ENCODE peak calls at places on chromosomes 4 and X, in eight cellular contexts. One of them, this sample, is unnamed.

GRCh38 chrX:113260474-113260873 is 419.8 kb upstream of the AMOT start:
- DNase-seq in stimulated activated CD8-positive, alpha-beta memory T cell treated with anti-CD3 and anti-CD28 coated beads, Interleukin-4, amount 100 ng/mL, for 4 hours: no peak
- DNase-seq in GM10248: no peak
- DNase-seq in effector memory CD4-positive, alpha-beta T cell: no peak
- DNase-seq in activated naive CD4-positive, alpha-beta T cell: no peak
- DNase-seq in RWPE1: no peak
- DNase-seq in neuronal stem cell: no peak
- DNase-seq in AG09319: no peak
- DNase-seq in this sample: peak; percentile 1

GRCh38 chr4:19437008-19437407 is 814.7 kb upstream of the SLIT2 start:
- DNase-seq in effector memory CD4-positive, alpha-beta T cell: no peak
- DNase-seq in AG09319: no peak
- DNase-seq in RWPE1: no peak
- DNase-seq in activated naive CD4-positive, alpha-beta T cell: no peak
- DNase-seq in GM10248: no peak
- DNase-seq in neuronal stem cell: no peak
- DNase-seq in stimulated activated CD8-positive, alpha-beta memory T cell treated with anti-CD3 and anti-CD28 coated beads, Interleukin-4, amount 100 ng/mL, for 4 hours: no peak
- DNase-seq in this sample: no peak

GRCh38 chrX:149540621-149541520 is at the start of gene EOLA1:
- DNase-seq in RWPE1: no peak
- DNase-seq in AG09319: peak; percentile 92
- DNase-seq in effector memory CD4-positive, alpha-beta T cell: peak; percentile 82
- DNase-seq in neuronal stem cell: no peak
- DNase-seq in activated naive CD4-positive, alpha-beta T cell: peak; percentile 63
- DNase-seq in stimulated activated CD8-positive, alpha-beta memory T cell treated with anti-CD3 and anti-CD28 coated beads, Interleukin-4, amount 100 ng/mL, for 4 hours: peak; percentile 84
- DNase-seq in GM10248: peak; percentile 71
- DNase-seq in this sample: peak; percentile 74

GRCh38 chrX:69073241-69073640 is 92.0 kb downstream of the PJA1 start:
- DNase-seq in effector memory CD4-positive, alpha-beta T cell: no peak
- DNase-seq in stimulated activated CD8-positive, alpha-beta memory T cell treated with anti-CD3 and anti-CD28 coated beads, Interleukin-4, amount 100 ng/mL, for 4 hours: no peak
- DNase-seq in AG09319: no peak
- DNase-seq in GM10248: no peak
- DNase-seq in activated naive CD4-positive, alpha-beta T cell: no peak
- DNase-seq in RWPE1: no peak
- DNase-seq in neuronal stem cell: no peak
- DNase-seq in this sample: no peak

GRCh38 chr4:6953751-6954380 is 44.2 kb downstream of the TBC1D14 start:
- DNase-seq in AG09319: peak; percentile 23
- DNase-seq in GM10248: no peak
- DNase-seq in effector memory CD4-positive, alpha-beta T cell: no peak
- DNase-seq in stimulated activated CD8-positive, alpha-beta memory T cell treated with anti-CD3 and anti-CD28 coated beads, Interleukin-4, amount 100 ng/mL, for 4 hours: no peak
- DNase-seq in RWPE1: no peak
- DNase-seq in neuronal stem cell: no peak
- DNase-seq in activated naive CD4-positive, alpha-beta T cell: no peak
- DNase-seq in this sample: no peak

GRCh38 chrX:23844502-23845138 is 61.6 kb downstream of the SAT1 start:
- DNase-seq in neuronal stem cell: no peak
- DNase-seq in AG09319: no peak
- DNase-seq in GM10248: no peak
- DNase-seq in effector memory CD4-positive, alpha-beta T cell: no peak
- DNase-seq in stimulated activated CD8-positive, alpha-beta memory T cell treated with anti-CD3 and anti-CD28 coated beads, Interleukin-4, amount 100 ng/mL, for 4 hours: no peak
- DNase-seq in activated naive CD4-positive, alpha-beta T cell: no peak
- DNase-seq in RWPE1: no peak
- DNase-seq in this sample: no peak

GRCh38 chr4:73917081-73917501 is 47.9 kb downstream of the CXCL1 start:
- DNase-seq in AG09319: peak; percentile 88
- DNase-seq in RWPE1: peak; percentile 66
- DNase-seq in effector memory CD4-positive, alpha-beta T cell: no peak
- DNase-seq in activated naive CD4-positive, alpha-beta T cell: no peak
- DNase-seq in GM10248: no peak
- DNase-seq in neuronal stem cell: no peak
- DNase-seq in stimulated activated CD8-positive, alpha-beta memory T cell treated with anti-CD3 and anti-CD28 coated beads, Interleukin-4, amount 100 ng/mL, for 4 hours: no peak
- DNase-seq in this sample: peak; percentile 65

GRCh38 chr4:15197005-15197404 is 194.7 kb downstream of the CPEB2 start:
- DNase-seq in effector memory CD4-positive, alpha-beta T cell: no peak
- DNase-seq in stimulated activated CD8-positive, alpha-beta memory T cell treated with anti-CD3 and anti-CD28 coated beads, Interleukin-4, amount 100 ng/mL, for 4 hours: no peak
- DNase-seq in GM10248: no peak
- DNase-seq in neuronal stem cell: peak; percentile 3
- DNase-seq in AG09319: no peak
- DNase-seq in RWPE1: peak; percentile 5
- DNase-seq in activated naive CD4-positive, alpha-beta T cell: no peak
- DNase-seq in this sample: peak; percentile 25

GRCh38 chr4:54104907-54105306 is 4.9 kb downstream of the GSX2 start:
- DNase-seq in activated naive CD4-positive, alpha-beta T cell: no peak
- DNase-seq in neuronal stem cell: no peak
- DNase-seq in stimulated activated CD8-positive, alpha-beta memory T cell treated with anti-CD3 and anti-CD28 coated beads, Interleukin-4, amount 100 ng/mL, for 4 hours: no peak
- DNase-seq in RWPE1: no peak
- DNase-seq in effector memory CD4-positive, alpha-beta T cell: no peak
- DNase-seq in AG09319: no peak
- DNase-seq in GM10248: no peak
- DNase-seq in this sample: no peak

GRCh38 chr4:46146993-46147392 is 23.1 kb upstream of the GABRG1 start:
- DNase-seq in effector memory CD4-positive, alpha-beta T cell: no peak
- DNase-seq in GM10248: no peak
- DNase-seq in activated naive CD4-positive, alpha-beta T cell: no peak
- DNase-seq in AG09319: no peak
- DNase-seq in stimulated activated CD8-positive, alpha-beta memory T cell treated with anti-CD3 and anti-CD28 coated beads, Interleukin-4, amount 100 ng/mL, for 4 hours: no peak
- DNase-seq in RWPE1: peak; percentile 5
- DNase-seq in neuronal stem cell: no peak
- DNase-seq in this sample: no peak

GRCh38 chr4:87240341-87240740 is 19.9 kb upstream of the KLHL8 start:
- DNase-seq in neuronal stem cell: no peak
- DNase-seq in GM10248: no peak
- DNase-seq in RWPE1: no peak
- DNase-seq in stimulated activated CD8-positive, alpha-beta memory T cell treated with anti-CD3 and anti-CD28 coated beads, Interleukin-4, amount 100 ng/mL, for 4 hours: no peak
- DNase-seq in effector memory CD4-positive, alpha-beta T cell: no peak
- DNase-seq in AG09319: no peak
- DNase-seq in activated naive CD4-positive, alpha-beta T cell: no peak
- DNase-seq in this sample: peak; percentile 48

GRCh38 chr4:185318679-185319078 is 77.0 kb downstream of the LRP2BP start:
- DNase-seq in GM10248: no peak
- DNase-seq in stimulated activated CD8-positive, alpha-beta memory T cell treated with anti-CD3 and anti-CD28 coated beads, Interleukin-4, amount 100 ng/mL, for 4 hours: no peak
- DNase-seq in RWPE1: no peak
- DNase-seq in neuronal stem cell: no peak
- DNase-seq in effector memory CD4-positive, alpha-beta T cell: no peak
- DNase-seq in activated naive CD4-positive, alpha-beta T cell: no peak
- DNase-seq in AG09319: no peak
- DNase-seq in this sample: no peak

GRCh38 chrX:2572740-2573139 is 72.0 kb upstream of the DHRSX start:
- DNase-seq in RWPE1: peak; percentile 34
- DNase-seq in neuronal stem cell: no peak
- DNase-seq in stimulated activated CD8-positive, alpha-beta memory T cell treated with anti-CD3 and anti-CD28 coated beads, Interleukin-4, amount 100 ng/mL, for 4 hours: no peak
- DNase-seq in GM10248: no peak
- DNase-seq in activated naive CD4-positive, alpha-beta T cell: no peak
- DNase-seq in AG09319: no peak
- DNase-seq in effector memory CD4-positive, alpha-beta T cell: no peak
- DNase-seq in this sample: peak; percentile 13

GRCh38 chr4:180994722-180995121 is 1248.5 kb upstream of the TENM3 start:
- DNase-seq in activated naive CD4-positive, alpha-beta T cell: no peak
- DNase-seq in effector memory CD4-positive, alpha-beta T cell: no peak
- DNase-seq in AG09319: no peak
- DNase-seq in neuronal stem cell: no peak
- DNase-seq in RWPE1: no peak
- DNase-seq in stimulated activated CD8-positive, alpha-beta memory T cell treated with anti-CD3 and anti-CD28 coated beads, Interleukin-4, amount 100 ng/mL, for 4 hours: no peak
- DNase-seq in GM10248: no peak
- DNase-seq in this sample: no peak

GRCh38 chr4:95151255-95151654 is 393.5 kb downstream of the BMPR1B start:
- DNase-seq in stimulated activated CD8-positive, alpha-beta memory T cell treated with anti-CD3 and anti-CD28 coated beads, Interleukin-4, amount 100 ng/mL, for 4 hours: no peak
- DNase-seq in GM10248: no peak
- DNase-seq in RWPE1: no peak
- DNase-seq in activated naive CD4-positive, alpha-beta T cell: no peak
- DNase-seq in neuronal stem cell: no peak
- DNase-seq in AG09319: no peak
- DNase-seq in effector memory CD4-positive, alpha-beta T cell: no peak
- DNase-seq in this sample: no peak

GRCh38 chr4:184166736-184167135 is 50.9 kb downstream of the ENPP6 start:
- DNase-seq in RWPE1: no peak
- DNase-seq in stimulated activated CD8-positive, alpha-beta memory T cell treated with anti-CD3 and anti-CD28 coated beads, Interleukin-4, amount 100 ng/mL, for 4 hours: no peak
- DNase-seq in effector memory CD4-positive, alpha-beta T cell: no peak
- DNase-seq in AG09319: no peak
- DNase-seq in GM10248: no peak
- DNase-seq in activated naive CD4-positive, alpha-beta T cell: no peak
- DNase-seq in neuronal stem cell: no peak
- DNase-seq in this sample: no peak

GRCh38 chr4:7337196-7338058 is 97.3 kb downstream of the PSAPL1 start:
- DNase-seq in stimulated activated CD8-positive, alpha-beta memory T cell treated with anti-CD3 and anti-CD28 coated beads, Interleukin-4, amount 100 ng/mL, for 4 hours: no peak
- DNase-seq in activated naive CD4-positive, alpha-beta T cell: no peak
- DNase-seq in RWPE1: no peak
- DNase-seq in neuronal stem cell: no peak
- DNase-seq in effector memory CD4-positive, alpha-beta T cell: no peak
- DNase-seq in GM10248: no peak
- DNase-seq in AG09319: no peak
- DNase-seq in this sample: no peak

GRCh38 chr4:89254847-89255246 is 52.8 kb downstream of the GPRIN3 start:
- DNase-seq in AG09319: no peak
- DNase-seq in stimulated activated CD8-positive, alpha-beta memory T cell treated with anti-CD3 and anti-CD28 coated beads, Interleukin-4, amount 100 ng/mL, for 4 hours: no peak
- DNase-seq in activated naive CD4-positive, alpha-beta T cell: no peak
- DNase-seq in effector memory CD4-positive, alpha-beta T cell: peak; percentile 27
- DNase-seq in neuronal stem cell: no peak
- DNase-seq in GM10248: peak; percentile 35
- DNase-seq in RWPE1: peak; percentile 39
- DNase-seq in this sample: peak; percentile 40

GRCh38 chr4:140056015-140056414 is 98.0 kb downstream of the MAML3 start:
- DNase-seq in AG09319: no peak
- DNase-seq in effector memory CD4-positive, alpha-beta T cell: no peak
- DNase-seq in neuronal stem cell: no peak
- DNase-seq in stimulated activated CD8-positive, alpha-beta memory T cell treated with anti-CD3 and anti-CD28 coated beads, Interleukin-4, amount 100 ng/mL, for 4 hours: no peak
- DNase-seq in RWPE1: no peak
- DNase-seq in activated naive CD4-positive, alpha-beta T cell: no peak
- DNase-seq in GM10248: no peak
- DNase-seq in this sample: no peak

GRCh38 chrX:20053537-20053936 is 62.7 kb upstream of the BCLAF3 start:
- DNase-seq in AG09319: no peak
- DNase-seq in activated naive CD4-positive, alpha-beta T cell: no peak
- DNase-seq in stimulated activated CD8-positive, alpha-beta memory T cell treated with anti-CD3 and anti-CD28 coated beads, Interleukin-4, amount 100 ng/mL, for 4 hours: no peak
- DNase-seq in neuronal stem cell: no peak
- DNase-seq in GM10248: no peak
- DNase-seq in RWPE1: no peak
- DNase-seq in effector memory CD4-positive, alpha-beta T cell: no peak
- DNase-seq in this sample: no peak

GRCh38 chr4:76515975-76516853 is 81.2 kb downstream of the SHROOM3 start:
- DNase-seq in GM10248: peak; percentile 50
- DNase-seq in AG09319: no peak
- DNase-seq in RWPE1: no peak
- DNase-seq in stimulated activated CD8-positive, alpha-beta memory T cell treated with anti-CD3 and anti-CD28 coated beads, Interleukin-4, amount 100 ng/mL, for 4 hours: no peak
- DNase-seq in effector memory CD4-positive, alpha-beta T cell: no peak
- DNase-seq in neuronal stem cell: no peak
- DNase-seq in activated naive CD4-positive, alpha-beta T cell: no peak
- DNase-seq in this sample: no peak

GRCh38 chrX:123499787-123500186 is 233.1 kb downstream of the THOC2 start:
- DNase-seq in RWPE1: no peak
- DNase-seq in effector memory CD4-positive, alpha-beta T cell: no peak
- DNase-seq in activated naive CD4-positive, alpha-beta T cell: no peak
- DNase-seq in GM10248: no peak
- DNase-seq in AG09319: no peak
- DNase-seq in neuronal stem cell: no peak
- DNase-seq in stimulated activated CD8-positive, alpha-beta memory T cell treated with anti-CD3 and anti-CD28 coated beads, Interleukin-4, amount 100 ng/mL, for 4 hours: no peak
- DNase-seq in this sample: no peak

GRCh38 chr4:100177126-100177525 is 13.1 kb downstream of the DDIT4L start:
- DNase-seq in RWPE1: no peak
- DNase-seq in activated naive CD4-positive, alpha-beta T cell: no peak
- DNase-seq in GM10248: no peak
- DNase-seq in AG09319: no peak
- DNase-seq in effector memory CD4-positive, alpha-beta T cell: no peak
- DNase-seq in neuronal stem cell: no peak
- DNase-seq in stimulated activated CD8-positive, alpha-beta memory T cell treated with anti-CD3 and anti-CD28 coated beads, Interleukin-4, amount 100 ng/mL, for 4 hours: no peak
- DNase-seq in this sample: no peak

GRCh38 chr4:101370663-101371210 is 23.4 kb upstream of the PPP3CA start:
- DNase-seq in effector memory CD4-positive, alpha-beta T cell: no peak
- DNase-seq in stimulated activated CD8-positive, alpha-beta memory T cell treated with anti-CD3 and anti-CD28 coated beads, Interleukin-4, amount 100 ng/mL, for 4 hours: no peak
- DNase-seq in RWPE1: no peak
- DNase-seq in AG09319: no peak
- DNase-seq in activated naive CD4-positive, alpha-beta T cell: no peak
- DNase-seq in neuronal stem cell: no peak
- DNase-seq in GM10248: no peak
- DNase-seq in this sample: no peak

GRCh38 chrX:20451936-20452335 is 185.2 kb upstream of the RPS6KA3 start:
- DNase-seq in AG09319: no peak
- DNase-seq in neuronal stem cell: no peak
- DNase-seq in effector memory CD4-positive, alpha-beta T cell: no peak
- DNase-seq in RWPE1: no peak
- DNase-seq in activated naive CD4-positive, alpha-beta T cell: no peak
- DNase-seq in stimulated activated CD8-positive, alpha-beta memory T cell treated with anti-CD3 and anti-CD28 coated beads, Interleukin-4, amount 100 ng/mL, for 4 hours: no peak
- DNase-seq in GM10248: no peak
- DNase-seq in this sample: no peak

GRCh38 chrX:108437789-108438623 is at the start of gene COL4A6:
- DNase-seq in GM10248: no peak
- DNase-seq in AG09319: no peak
- DNase-seq in effector memory CD4-positive, alpha-beta T cell: no peak
- DNase-seq in RWPE1: peak; percentile 74
- DNase-seq in activated naive CD4-positive, alpha-beta T cell: no peak
- DNase-seq in stimulated activated CD8-positive, alpha-beta memory T cell treated with anti-CD3 and anti-CD28 coated beads, Interleukin-4, amount 100 ng/mL, for 4 hours: no peak
- DNase-seq in neuronal stem cell: peak; percentile 45
- DNase-seq in this sample: no peak

This sample was measured in COLO829.